ENCODE peak calls at places on chromosomes 5 and 9, in ten cellular contexts. Q, W, F, N, X, A, T, P, H and M are unnamed samples.

GRCh38 chr9:95018099-95018927 is 291.8 kb downstream of the AOPEP start:
- DNase-seq in Q (no peak), W (no peak), F (peak; percentile 71), N (peak; percentile 59), X (no peak), A (no peak), T (no peak), P (no peak), H (peak; percentile 92), M (peak; percentile 80)

GRCh38 chr9:129962376-129962765 is 80.6 kb downstream of the FNBP1 start:
- DNase-seq in Q (no peak), W (no peak), F (no peak), N (no peak), X (no peak), A (no peak), T (no peak), P (no peak), H (no peak), M (no peak)

GRCh38 chr5:136082390-136083193 is 50.1 kb upstream of the SMAD5 start:
- DNase-seq in Q (peak; percentile 14), W (peak; percentile 76), F (peak; percentile 54), N (peak; percentile 82), X (peak; percentile 77), A (peak; percentile 67), T (peak; percentile 24), P (peak; percentile 84), H (peak; percentile 82), M (peak; percentile 93)

GRCh38 chr5:139494256-139494655 is 11.7 kb upstream of the STING1 start:
- DNase-seq in Q (no peak), W (no peak), F (no peak), N (no peak), X (no peak), A (no peak), T (no peak), P (no peak), H (no peak), M (no peak)

GRCh38 chr5:61331407-61332368 is at the start of gene ZSWIM6:
- DNase-seq in Q (peak; percentile 97), W (peak; percentile 98), F (peak; percentile 99), N (peak; percentile 99), X (peak; percentile 99), A (peak; percentile 99), T (peak; percentile 98), P (peak; percentile 100), H (peak; percentile 100), M (peak; percentile 100)

GRCh38 chr9:134544388-134545212 is 97.0 kb upstream of the COL5A1 start:
- DNase-seq in Q (no peak), W (no peak), F (no peak), N (peak; percentile 86), X (peak; percentile 35), A (no peak), T (no peak), P (no peak), H (peak; percentile 76), M (peak; percentile 74)

GRCh38 chr9:93670208-93671029 is 94.0 kb downstream of the PHF2 start:
- DNase-seq in Q (no peak), W (peak; percentile 23), F (no peak), N (peak; percentile 75), X (no peak), A (no peak), T (no peak), P (peak; percentile 39), H (peak; percentile 14), M (peak; percentile 73)

GRCh38 chr5:172548311-172548731 is 92.7 kb upstream of the NEURL1B start:
- DNase-seq in Q (no peak), W (no peak), F (no peak), N (no peak), X (no peak), A (no peak), T (no peak), P (no peak), H (no peak), M (no peak)

GRCh38 chr5:39073759-39074008 is 515 bp downstream of the RICTOR start:
- DNase-seq in Q (no peak), W (no peak), F (no peak), N (no peak), X (no peak), A (no peak), T (no peak), P (peak; percentile 75), H (no peak), M (no peak)

GRCh38 chr9:9117866-9118265 is 1318.3 kb upstream of the DMAC1 start:
- DNase-seq in Q (no peak), W (no peak), F (no peak), N (no peak), X (no peak), A (no peak), T (no peak), P (no peak), H (no peak), M (no peak)

GRCh38 chr5:112668911-112669310 is 68.8 kb upstream of the APC start:
- DNase-seq in Q (no peak), W (no peak), F (no peak), N (no peak), X (no peak), A (no peak), T (no peak), P (no peak), H (no peak), M (no peak)